ENCODE peak calls at places on chromosomes 1 and 21, in six cellular contexts. E, D, X, Q, G and P are unnamed samples.

GRCh38 chr1:210251680-210252490 is 19.3 kb downstream of the SERTAD4 start:
- DNase-seq in E (peak; percentile 62), D (no peak), X (peak; percentile 64), Q (no peak), G (no peak), P (no peak)

GRCh38 chr21:21397464-21397863 is 399.3 kb downstream of the NCAM2 start:
- DNase-seq in E (no peak), D (no peak), X (no peak), Q (no peak), G (no peak), P (no peak)

GRCh38 chr1:56513095-56513494 is 66.3 kb downstream of the PLPP3 start:
- DNase-seq in E (no peak), D (no peak), X (peak; percentile 32), Q (no peak), G (no peak), P (no peak)

GRCh38 chr21:29423051-29423450 is 124.3 kb downstream of the BACH1 start:
- DNase-seq in E (no peak), D (no peak), X (no peak), Q (no peak), G (no peak), P (no peak)

GRCh38 chr1:46569116-46569515 is 17.7 kb upstream of the KNCN start:
- DNase-seq in E (no peak), D (no peak), X (no peak), Q (no peak), G (no peak), P (no peak)

GRCh38 chr1:209805341-209805781 is 581 bp downstream of the IRF6 start:
- DNase-seq in E (peak; percentile 39), D (no peak), X (peak; percentile 89), Q (no peak), G (no peak), P (no peak)

GRCh38 chr1:83998599-83999315 is at the start of gene TTLL7:
- DNase-seq in E (peak; percentile 93), D (peak; percentile 10), X (peak; percentile 87), Q (peak; percentile 80), G (peak; percentile 53), P (no peak)

GRCh38 chr21:45129231-45129923 is 55.0 kb downstream of the ADARB1 start:
- DNase-seq in E (no peak), D (no peak), X (no peak), Q (peak; percentile 89), G (peak; percentile 41), P (no peak)

GRCh38 chr1:229699613-229700242 is 73.7 kb downstream of the URB2 start:
- DNase-seq in E (no peak), D (no peak), X (no peak), Q (peak; percentile 13), G (no peak), P (no peak)

GRCh38 chr21:26837539-26837938 is 7.7 kb downstream of the ADAMTS1 start:
- DNase-seq in E (no peak), D (no peak), X (no peak), Q (no peak), G (no peak), P (no peak)

GRCh38 chr1:217089239-217090014 is 366.2 kb upstream of the ESRRG start:
- DNase-seq in E (peak; percentile 63), D (no peak), X (peak; percentile 49), Q (peak; percentile 24), G (peak; percentile 61), P (no peak)

GRCh38 chr1:230632273-230632873 is 9.9 kb upstream of the COG2 start:
- DNase-seq in E (peak; percentile 70), D (peak; percentile 63), X (peak; percentile 76), Q (peak; percentile 50), G (peak; percentile 24), P (peak; percentile 69)

GRCh38 chr1:1200876-1201810 is 5.2 kb downstream of the TNFRSF18 start:
- DNase-seq in E (peak; percentile 72), D (no peak), X (peak; percentile 68), Q (peak; percentile 67), G (peak; percentile 63), P (no peak)

GRCh38 chr1:117612517-117613248 is 6.8 kb downstream of the TENT5C start:
- DNase-seq in E (no peak), D (no peak), X (no peak), Q (peak; percentile 93), G (peak; percentile 88), P (no peak)

GRCh38 chr1:206909167-206909882 is 12.1 kb downstream of the IL24 start:
- DNase-seq in E (peak; percentile 71), D (no peak), X (peak; percentile 83), Q (peak; percentile 53), G (no peak), P (no peak)

GRCh38 chr21:37324558-37324957 is 42.0 kb upstream of the DYRK1A start:
- DNase-seq in E (no peak), D (no peak), X (no peak), Q (no peak), G (no peak), P (no peak)

GRCh38 chr1:206979379-206980043 is 9.3 kb upstream of the FCAMR start:
- DNase-seq in E (peak; percentile 56), D (peak; percentile 40), X (peak; percentile 73), Q (peak; percentile 58), G (peak; percentile 41), P (no peak)

GRCh38 chr1:178541829-178542553 is 29.1 kb downstream of the TEX35 start:
- DNase-seq in E (peak; percentile 53), D (peak; percentile 88), X (peak; percentile 69), Q (peak; percentile 48), G (no peak), P (peak; percentile 83)

GRCh38 chr1:207993477-207994445 is 82.8 kb upstream of the CD34 start:
- DNase-seq in E (peak; percentile 55), D (no peak), X (peak; percentile 76), Q (peak; percentile 40), G (no peak), P (peak; percentile 46)

GRCh38 chr1:214438059-214438458 is 113.3 kb downstream of the PTPN14 start:
- DNase-seq in E (no peak), D (no peak), X (peak; percentile 42), Q (no peak), G (no peak), P (no peak)

GRCh38 chr1:198269352-198269940 is 112.6 kb downstream of the NEK7 start:
- DNase-seq in E (no peak), D (no peak), X (no peak), Q (peak; percentile 47), G (no peak), P (no peak)

GRCh38 chr1:94986783-94987182 is 59.9 kb upstream of the CNN3 start:
- DNase-seq in E (no peak), D (no peak), X (no peak), Q (peak; percentile 57), G (peak; percentile 84), P (no peak)

GRCh38 chr1:8825985-8826481 is 8.6 kb upstream of the RERE start:
- DNase-seq in E (no peak), D (no peak), X (no peak), Q (peak; percentile 98), G (peak; percentile 63), P (no peak)

GRCh38 chr1:111192074-111192473 is 8.4 kb downstream of the DENND2D start:
- DNase-seq in E (no peak), D (no peak), X (no peak), Q (no peak), G (no peak), P (no peak)

GRCh38 chr1:41239988-41240610 is 2.0 kb downstream of the SCMH1 start:
- DNase-seq in E (no peak), D (peak; percentile 99), X (no peak), Q (peak; percentile 73), G (peak; percentile 62), P (peak; percentile 76)

DNA sequence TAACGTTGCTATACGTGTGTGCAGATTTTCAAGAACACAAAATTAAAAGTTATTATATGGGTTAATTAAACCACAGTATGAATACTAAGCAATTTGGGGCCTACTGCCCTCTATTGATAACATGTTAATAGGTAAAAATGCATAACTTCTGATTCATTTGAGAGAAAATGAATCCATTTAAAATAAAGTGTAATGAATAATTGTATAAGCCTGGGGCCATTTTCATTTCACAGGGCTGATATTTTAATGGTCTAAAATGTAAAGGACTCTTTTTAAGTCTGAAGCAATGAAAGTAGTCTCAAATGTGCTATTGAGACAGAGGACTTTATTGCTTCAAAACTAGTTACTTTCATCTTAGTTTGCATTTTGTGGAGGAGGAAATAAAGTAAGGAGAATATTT is 155.4 kb downstream of the TLR5 start:
- DNase-seq in E (no peak), D (no peak), X (no peak), Q (no peak), G (no peak), P (no peak)
- H3K4me3 ChIP-seq in E (no peak overlapping the region), D (no peak overlapping the region), X (no peak overlapping the region), Q (no peak overlapping the region), G (no peak overlapping the region), P (no peak overlapping the region)

GRCh38 chr1:103197266-103197665 is 88.9 kb upstream of the COL11A1 start:
- DNase-seq in E (no peak), D (no peak), X (no peak), Q (peak; percentile 65), G (peak; percentile 49), P (no peak)
- H2AFZ ChIP-seq in E (no peak overlapping the region), D (no peak overlapping the region), X (no peak overlapping the region), Q (no peak overlapping the region), G (no peak overlapping the region), P (no peak overlapping the region)

DNA sequence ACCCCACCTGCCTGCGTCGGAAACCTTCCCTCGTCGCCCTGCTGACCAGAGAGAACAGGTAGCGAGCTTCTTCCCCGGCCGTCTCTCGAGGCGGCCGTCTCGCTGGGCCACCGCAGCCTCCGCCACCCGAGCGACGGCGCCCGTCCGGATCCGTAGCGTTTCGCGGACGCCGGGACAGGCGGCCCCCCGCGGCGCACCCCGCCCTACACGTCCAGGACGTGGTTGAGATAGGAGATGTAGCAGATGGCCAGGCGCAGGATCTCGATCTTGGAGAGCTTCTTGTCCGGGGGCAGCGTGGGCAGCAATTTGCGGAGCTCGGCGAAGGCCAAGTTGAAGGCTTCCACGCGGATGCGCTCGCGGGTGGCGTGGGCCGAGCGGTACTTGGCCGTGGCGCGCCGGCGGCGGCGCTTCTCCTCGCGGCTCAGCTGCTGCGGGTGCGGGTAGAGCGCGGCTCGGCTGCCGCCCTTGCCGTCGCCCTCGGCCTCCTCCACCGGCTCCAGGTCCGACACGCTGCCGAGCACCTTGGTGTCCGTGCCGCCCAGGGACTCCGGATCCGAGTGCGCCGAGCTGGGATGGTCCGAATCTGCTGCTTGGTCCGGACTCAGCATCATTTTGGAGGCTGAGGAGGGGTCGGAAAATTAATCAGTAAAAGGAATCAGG is 3.0 kb downstream of the NHLH2 start:
- DNase-seq in E (peak; percentile 42), D (no peak), X (peak; percentile 51), Q (peak; percentile 28), G (no peak), P (no peak)
- H3K4me2 ChIP-seq in E (peak overlapping the region; percentile 68), D (no peak overlapping the region), X (peak overlapping the region; percentile 94), Q (peak overlapping the region; percentile 7), G (no peak overlapping the region), P (no peak overlapping the region)

GRCh38 chr21:42175110-42175710 is 43.7 kb upstream of the ABCG1 start:
- DNase-seq in E (no peak), D (no peak), X (no peak), Q (no peak), G (no peak), P (no peak)

GRCh38 chr21:42169758-42170157 is 49.2 kb upstream of the ABCG1 start:
- DNase-seq in E (no peak), D (no peak), X (no peak), Q (no peak), G (no peak), P (no peak)

GRCh38 chr21:42174173-42174572 is 44.8 kb upstream of the ABCG1 start:
- DNase-seq in E (no peak), D (no peak), X (no peak), Q (no peak), G (no peak), P (peak; percentile 84)

GRCh38 chr21:42171091-42172053 is 47.6 kb upstream of the ABCG1 start:
- DNase-seq in E (no peak), D (no peak), X (no peak), Q (peak; percentile 30), G (no peak), P (no peak)

GRCh38 chr21:42172596-42173483 is 46.1 kb upstream of the ABCG1 start:
- DNase-seq in E (no peak), D (no peak), X (no peak), Q (no peak), G (no peak), P (no peak)
- H3K4me3 ChIP-seq in E (no peak overlapping the region), D (no peak overlapping the region), X (no peak overlapping the region), Q (no peak overlapping the region), G (no peak overlapping the region), P (no peak overlapping the region)